ENCODE peak calls at places on chromosomes 11 and 22, in seven cellular contexts. R is SW 1271; F is activated CD4-positive, alpha-beta T cell treated with anti-CD3 and anti-CD28 coated beads, Interleukin-2, amount 50 U/mL, for 48 hours; N is AG04449; Z is ACHN; L is AG20443; E is HTR-8/SVneo. Y is an unnamed sample.

GRCh38 chr22:49571326-49571725 is 256.3 kb downstream of the BRD1 start:
- DNase-seq in R (no peak), F (no peak), N (no peak), Z (no peak), L (no peak), E (no peak), Y (no peak)

GRCh38 chr11:204587-205109 is 2.6 kb downstream of the BET1L start:
- DNase-seq in R (no peak), F (no peak), N (no peak), Z (no peak), L (no peak), E (no peak), Y (no peak)

GRCh38 chr11:2934057-2934550 is 4.9 kb upstream of the PHLDA2 start:
- DNase-seq in R (no peak), F (no peak), N (no peak), Z (no peak), L (no peak), E (no peak), Y (no peak)

GRCh38 chr11:88363566-88364169 is 26.1 kb upstream of the CTSC start:
- DNase-seq in R (no peak), F (no peak), N (no peak), Z (no peak), L (peak), E (no peak), Y (no peak)

GRCh38 chr11:19763315-19763714 is 50.7 kb downstream of the NAV2 start:
- DNase-seq in R (no peak), F (no peak), N (no peak), Z (no peak), L (no peak), E (no peak), Y (no peak)

GRCh38 chr11:19259487-19260345 is 19.0 kb upstream of the E2F8 start:
- DNase-seq in R (no peak), F (peak), N (no peak), Z (peak), L (peak), E (peak), Y (no peak)

GRCh38 chr11:67470337-67471002 is 1.4 kb upstream of the TMEM134 start:
- DNase-seq in R (no peak), F (no peak), N (no peak), Z (no peak), L (no peak), E (no peak), Y (no peak)

GRCh38 chr11:1927151-1928037 is 7.9 kb downstream of the TNNT3 start:
- DNase-seq in R (no peak), F (no peak), N (no peak), Z (no peak), L (peak), E (no peak), Y (no peak)

GRCh38 chr11:134654161-134654915 is 242.3 kb upstream of the B3GAT1 start:
- DNase-seq in R (no peak), F (peak), N (no peak), Z (no peak), L (no peak), E (no peak), Y (no peak)

GRCh38 chr22:46074771-46075551 is 75.4 kb upstream of the PPARA start:
- DNase-seq in R (no peak), F (no peak), N (no peak), Z (no peak), L (no peak), E (no peak), Y (no peak)

GRCh38 chr11:127017482-127017881 is 16.9 kb upstream of the KIRREL3 start:
- DNase-seq in R (no peak), F (no peak), N (peak), Z (peak), L (peak), E (peak), Y (no peak)

GRCh38 chr11:68774188-68774585 is 22.9 kb upstream of the TESMIN start:
- DNase-seq in R (no peak), F (no peak), N (no peak), Z (no peak), L (no peak), E (no peak), Y (no peak)

GRCh38 chr11:8232849-8233606 is 30.6 kb downstream of the LMO1 start:
- DNase-seq in R (no peak), F (no peak), N (no peak), Z (no peak), L (no peak), E (no peak), Y (no peak)

GRCh38 chr11:706439-706956 is 467 bp downstream of the EPS8L2 start:
- DNase-seq in R (no peak), F (no peak), N (no peak), Z (peak), L (peak), E (no peak), Y (no peak)

GRCh38 chr11:46307785-46308341 is 30.4 kb downstream of the CREB3L1 start:
- DNase-seq in R (no peak), F (no peak), N (no peak), Z (no peak), L (no peak), E (no peak), Y (no peak)

Y was measured in foreskin melanocyte.